ENCODE peak calls at places on chromosome 1, in nine cellular contexts. K is transverse colon, O is sigmoid colon, E is stomach, R is HCT116, A is breast epithelium, W is endothelial cell of umbilical vein, B is spleen, P is GM12878. H is an unnamed sample.

GRCh38 chr1:212606734-212607205 is 1.8 kb upstream of the ATF3 start:
- DNase-seq in K (peak; percentile 91), O (peak; percentile 78), E (peak; percentile 89), R (no peak), A (peak; percentile 90), W (no peak), B (peak; percentile 83), P (no peak), H (peak; percentile 82)

GRCh38 chr1:197285526-197286217 is 17.6 kb downstream of the CRB1 start:
- DNase-seq in K (no peak), O (no peak), E (no peak), R (no peak), A (no peak), W (no peak), B (no peak), P (no peak), H (no peak)

GRCh38 chr1:5728956-5729355 is 263.3 kb downstream of the NPHP4 start:
- DNase-seq in K (no peak), O (peak; percentile 22), E (no peak), R (no peak), A (no peak), W (no peak), B (peak; percentile 30), P (no peak), H (no peak)

GRCh38 chr1:19387045-19387467 is 74.9 kb downstream of the SLC66A1 start:
- DNase-seq in K (peak; percentile 59), O (no peak), E (no peak), R (no peak), A (no peak), W (no peak), B (no peak), P (no peak), H (no peak)

GRCh38 chr1:10195570-10195969 is 14.8 kb upstream of the KIF1B start:
- DNase-seq in K (no peak), O (no peak), E (no peak), R (peak; percentile 13), A (no peak), W (no peak), B (no peak), P (no peak), H (no peak)

GRCh38 chr1:161119379-161120061 is 1.6 kb downstream of the NIT1 start:
- DNase-seq in K (peak; percentile 58), O (peak; percentile 73), E (no peak), R (peak; percentile 86), A (no peak), W (peak; percentile 55), B (no peak), P (no peak), H (no peak)

GRCh38 chr1:198556969-198557368 is 16.5 kb upstream of the ATP6V1G3 start:
- DNase-seq in K (peak; percentile 46), O (no peak), E (peak; percentile 26), R (no peak), A (no peak), W (no peak), B (peak; percentile 84), P (peak; percentile 71), H (no peak)

GRCh38 chr1:66132324-66132723 is 339.6 kb downstream of the PDE4B start:
- DNase-seq in K (no peak), O (no peak), E (no peak), R (no peak), A (no peak), W (no peak), B (no peak), P (no peak), H (no peak)

GRCh38 chr1:21852282-21853129 is 40.4 kb downstream of the LDLRAD2 start:
- DNase-seq in K (peak; percentile 56), O (no peak), E (no peak), R (no peak), A (no peak), W (no peak), B (no peak), P (peak; percentile 54), H (no peak)

GRCh38 chr1:205340674-205341073 is 16.0 kb downstream of the KLHDC8A start:
- DNase-seq in K (no peak), O (no peak), E (no peak), R (no peak), A (no peak), W (no peak), B (peak; percentile 19), P (no peak), H (no peak)

GRCh38 chr1:33866286-33866685 is 2.4 kb downstream of the HMGB4 start:
- DNase-seq in K (no peak), O (no peak), E (no peak), R (no peak), A (no peak), W (no peak), B (no peak), P (no peak), H (no peak)

GRCh38 chr1:89089962-89090361 is 25.0 kb upstream of the GBP1 start:
- DNase-seq in K (no peak), O (no peak), E (no peak), R (no peak), A (no peak), W (no peak), B (no peak), P (no peak), H (no peak)

GRCh38 chr1:150973826-150974579 is 632 bp downstream of the CERS2 start:
- DNase-seq in K (peak; percentile 56), O (no peak), E (peak; percentile 48), R (no peak), A (no peak), W (peak; percentile 47), B (peak; percentile 90), P (no peak), H (peak; percentile 34)

GRCh38 chr1:81157686-81158085 is 643.0 kb upstream of the ADGRL2 start:
- DNase-seq in K (no peak), O (no peak), E (no peak), R (no peak), A (no peak), W (no peak), B (no peak), P (no peak), H (no peak)

GRCh38 chr1:38860464-38860816 is 868 bp upstream of the RRAGC start:
- DNase-seq in K (no peak), O (no peak), E (no peak), R (no peak), A (no peak), W (peak; percentile 40), B (no peak), P (no peak), H (no peak)

GRCh38 chr1:79128726-79129125 is 122.2 kb upstream of the ADGRL4 start:
- DNase-seq in K (no peak), O (no peak), E (no peak), R (no peak), A (no peak), W (peak; percentile 71), B (no peak), P (no peak), H (no peak)

GRCh38 chr1:225617479-225617878 is 35.4 kb downstream of the ENAH start:
- DNase-seq in K (no peak), O (no peak), E (no peak), R (no peak), A (no peak), W (no peak), B (no peak), P (no peak), H (no peak)

GRCh38 chr1:230589951-230590350 is 52.3 kb upstream of the COG2 start:
- DNase-seq in K (no peak), O (no peak), E (no peak), R (no peak), A (no peak), W (no peak), B (no peak), P (no peak), H (no peak)

GRCh38 chr1:243267346-243268283 is 11.8 kb downstream of the SDCCAG8 start:
- DNase-seq in K (no peak), O (no peak), E (no peak), R (no peak), A (no peak), W (no peak), B (no peak), P (no peak), H (no peak)

GRCh38 chr1:243266231-243266630 is 10.4 kb downstream of the SDCCAG8 start:
- DNase-seq in K (no peak), O (no peak), E (no peak), R (no peak), A (no peak), W (no peak), B (no peak), P (no peak), H (no peak)

GRCh38 chr1:243261389-243261788 is 5.5 kb downstream of the SDCCAG8 start:
- DNase-seq in K (no peak), O (no peak), E (no peak), R (no peak), A (no peak), W (peak; percentile 25), B (no peak), P (no peak), H (no peak)

GRCh38 chr1:243263824-243264223 is 8.0 kb downstream of the SDCCAG8 start:
- DNase-seq in K (no peak), O (no peak), E (no peak), R (no peak), A (no peak), W (no peak), B (no peak), P (no peak), H (no peak)

GRCh38 chr1:243264718-243265117 is 8.9 kb downstream of the SDCCAG8 start:
- DNase-seq in K (no peak), O (no peak), E (no peak), R (no peak), A (no peak), W (peak; percentile 93), B (no peak), P (no peak), H (no peak)
- H3K4me1 ChIP-seq in K (no peaks in the 10 kb centered on the region), O (peaks cover 4% of the 10 kb centered on the region), E (peaks cover 10% of the 10 kb centered on the region), R (peaks cover 21% of the 10 kb centered on the region), A (no peaks in the 10 kb centered on the region), W (peaks cover 66% of the 10 kb centered on the region), B (peaks cover 63% of the 10 kb centered on the region), P (peaks cover 5% of the 10 kb centered on the region), H (no peaks in the 10 kb centered on the region)

DNA sequence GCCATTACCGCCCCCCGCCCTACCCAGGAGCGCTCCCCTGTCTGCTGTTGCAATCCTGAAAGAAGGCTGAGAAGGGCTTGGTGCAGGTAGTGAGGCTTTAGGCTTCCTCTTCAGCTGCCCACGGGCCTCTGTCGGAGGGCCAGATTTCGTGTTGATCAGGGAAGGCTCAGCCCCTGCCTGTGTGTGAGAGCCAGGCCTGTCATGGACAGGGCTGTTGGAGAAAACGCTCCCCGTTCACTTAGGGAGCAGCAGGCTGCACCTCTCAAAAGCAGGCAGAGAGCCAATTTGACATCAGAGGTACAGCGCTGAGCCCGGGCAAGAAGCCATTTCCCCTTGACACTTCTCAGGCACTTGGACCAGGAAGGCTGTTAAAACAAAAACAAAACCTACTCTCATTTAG is 19.0 kb downstream of the TEX35 start:
- DNase-seq in K (no peak), O (peak; percentile 49), E (no peak), R (no peak), A (no peak), W (no peak), B (peak; percentile 65), P (no peak), H (no peak)
- TF ChIP-seq POLR2A in K (no peak), O (no peak), E (no peak), R (no peak), A (no peak), W (no peak), B (no peak), P (no peak), H (no peak)

GRCh38 chr1:109807822-109808680 is 44.3 kb upstream of the EPS8L3 start:
- DNase-seq in K (no peak), O (no peak), E (no peak), R (no peak), A (peak; percentile 24), W (no peak), B (no peak), P (no peak), H (no peak)
- TF ChIP-seq POLR2AphosphoS5 in K (no peak), O (no peak), E (no peak), R (no peak), A (no peak), W (no peak), B (no peak), P (no peak), H (no peak)

GRCh38 chr1:1079408-1080121 is 5.5 kb upstream of the RNF223 start:
- DNase-seq in K (peak; percentile 70), O (peak; percentile 81), E (peak; percentile 77), R (peak; percentile 60), A (peak; percentile 92), W (peak; percentile 59), B (peak; percentile 83), P (no peak), H (no peak)
- H3K4me1 ChIP-seq in K (peaks cover 16% of the 10 kb centered on the region), O (peaks cover 14% of the 10 kb centered on the region), E (peaks cover 16% of the 10 kb centered on the region), R (peaks cover 13% of the 10 kb centered on the region), A (peaks cover 8% of the 10 kb centered on the region), W (peaks cover 2% of the 10 kb centered on the region), B (peaks cover 14% of the 10 kb centered on the region), P (peaks cover 10% of the 10 kb centered on the region), H (peaks cover 9% of the 10 kb centered on the region)